ENCODE peak calls at places on chromosome 4, in eight cellular contexts. O, Y, D, H, T, Z, P and M are unnamed samples.

GRCh38 chr4:138192113-138192512 is 50.0 kb downstream of the SLC7A11 start:
- DNase-seq in D (no peak), Y (peak; percentile 8), O (no peak), Z (no peak), H (no peak), P (peak; percentile 40), T (no peak), M (no peak)

GRCh38 chr4:149914521-149915115 is 99.0 kb upstream of the IQCM start:
- DNase-seq in P (peak; percentile 65), H (no peak), T (peak; percentile 28), Z (no peak), Y (peak; percentile 41), O (no peak), D (peak; percentile 62), M (peak; percentile 45)

GRCh38 chr4:54213812-54214211 is 15.3 kb upstream of the PDGFRA start:
- DNase-seq in Z (no peak), O (no peak), T (no peak), P (no peak), H (no peak), D (no peak), Y (no peak), M (no peak)

GRCh38 chr4:118034061-118034785 is at the start of gene NDST3:
- DNase-seq in Y (peak; percentile 51), P (peak; percentile 62), H (no peak), D (peak; percentile 74), T (peak; percentile 6), O (no peak), Z (no peak), M (peak; percentile 23)

GRCh38 chr4:112532267-112532666 is 16.3 kb upstream of the NEUROG2 start:
- DNase-seq in Z (no peak), P (no peak), H (no peak), D (no peak), T (no peak), Y (no peak), O (no peak), M (no peak)

GRCh38 chr4:122606364-122607043 is 14.4 kb downstream of the IL21 start:
- DNase-seq in Z (no peak), T (no peak), D (peak; percentile 64), Y (no peak), P (no peak), H (no peak), O (no peak), M (no peak)

GRCh38 chr4:99811850-99812249 is 4.8 kb upstream of the DAPP1 start:
- DNase-seq in H (no peak), Y (no peak), P (peak; percentile 40), O (no peak), T (peak; percentile 12), Z (no peak), D (no peak), M (peak; percentile 22)

GRCh38 chr4:25881187-25881586 is 18.4 kb upstream of the SEL1L3 start:
- DNase-seq in H (no peak), O (no peak), P (no peak), Y (no peak), T (no peak), Z (no peak), D (no peak), M (no peak)

GRCh38 chr4:6926681-6927478 is 17.3 kb downstream of the TBC1D14 start:
- DNase-seq in H (peak; percentile 61), P (no peak), Y (no peak), T (no peak), D (no peak), O (no peak), Z (no peak), M (no peak)

GRCh38 chr4:3674479-3674851 is 91.7 kb upstream of the ADRA2C start:
- DNase-seq in Y (no peak), Z (no peak), T (no peak), O (no peak), H (no peak), P (no peak), D (no peak), M (no peak)

GRCh38 chr4:162497564-162498167 is 333.9 kb upstream of the FSTL5 start:
- DNase-seq in T (no peak), O (no peak), H (no peak), P (peak; percentile 24), D (no peak), Z (no peak), Y (peak; percentile 35), M (peak; percentile 33)

GRCh38 chr4:3441501-3442459 is at the start of gene HGFAC:
- DNase-seq in O (no peak), T (no peak), Y (no peak), D (no peak), H (no peak), Z (no peak), P (no peak), M (no peak)

GRCh38 chr4:70632028-70632427 is 3.5 kb downstream of the ENAM start:
- DNase-seq in Y (peak; percentile 64), H (no peak), P (peak; percentile 60), T (no peak), Z (no peak), O (no peak), D (no peak), M (no peak)

GRCh38 chr4:45317276-45317675 is 590.9 kb upstream of the GNPDA2 start:
- DNase-seq in Y (peak; percentile 4), D (no peak), P (no peak), Z (no peak), H (no peak), O (no peak), T (no peak), M (no peak)

GRCh38 chr4:125780159-125780558 is 465.4 kb downstream of the FAT4 start:
- DNase-seq in D (no peak), Y (no peak), T (no peak), P (no peak), H (no peak), O (no peak), Z (no peak), M (no peak)

GRCh38 chr4:144174401-144175067 is 34.0 kb upstream of the GYPA start:
- DNase-seq in O (no peak), Z (no peak), P (peak; percentile 77), H (no peak), D (no peak), Y (peak; percentile 28), T (no peak), M (peak; percentile 41)

GRCh38 chr4:2795558-2796260 is 2.8 kb downstream of the SH3BP2 start:
- DNase-seq in O (no peak), Z (no peak), P (no peak), T (no peak), D (no peak), Y (no peak), H (peak; percentile 17), M (no peak)

GRCh38 chr4:167578906-167579305 is 344.6 kb upstream of the SPOCK3 start:
- DNase-seq in D (no peak), T (no peak), P (no peak), Y (no peak), H (no peak), O (no peak), Z (no peak), M (no peak)

GRCh38 chr4:127741247-127741646 is 11.0 kb downstream of the SLC25A31 start:
- DNase-seq in D (no peak), H (no peak), O (no peak), P (no peak), Z (no peak), T (no peak), Y (no peak), M (no peak)

DNA sequence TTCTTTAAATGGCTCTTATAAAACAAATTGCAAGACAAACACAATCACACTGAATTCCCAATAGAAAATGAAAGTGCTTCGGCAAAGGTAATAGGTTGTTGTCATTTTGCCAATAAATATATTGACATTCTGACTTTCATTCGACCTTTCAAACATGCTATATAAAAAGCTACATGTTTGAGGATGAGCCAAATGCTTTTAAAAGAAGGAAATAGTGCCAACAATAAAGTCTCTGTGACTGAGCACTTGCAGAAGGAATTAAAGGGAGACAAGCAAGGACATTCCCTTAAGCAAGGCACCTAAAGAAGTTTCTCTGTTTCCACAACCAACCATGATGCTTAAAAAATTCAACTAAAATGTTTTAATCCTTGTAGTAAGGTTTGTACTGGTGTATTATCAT is 389.9 kb downstream of the PDGFC start:
- DNase-seq in T (no peak), P (peak; percentile 51), Y (no peak), D (no peak), Z (no peak), H (no peak), O (no peak), M (no peak)
- TF ChIP-seq CTCF in T (no peak), P (no peak), Y (no peak), D (no peak), Z (no peak), H (no peak), O (no peak), M (no peak)

GRCh38 chr4:85362550-85362949 is 112.4 kb upstream of the ARHGAP24 start:
- DNase-seq in D (no peak), O (no peak), H (no peak), P (no peak), Z (no peak), T (no peak), Y (no peak), M (no peak)
- TF ChIP-seq CTCF in D (no peak), O (no peak), H (no peak), P (no peak), Z (no peak), T (no peak), Y (no peak), M (no peak)

DNA sequence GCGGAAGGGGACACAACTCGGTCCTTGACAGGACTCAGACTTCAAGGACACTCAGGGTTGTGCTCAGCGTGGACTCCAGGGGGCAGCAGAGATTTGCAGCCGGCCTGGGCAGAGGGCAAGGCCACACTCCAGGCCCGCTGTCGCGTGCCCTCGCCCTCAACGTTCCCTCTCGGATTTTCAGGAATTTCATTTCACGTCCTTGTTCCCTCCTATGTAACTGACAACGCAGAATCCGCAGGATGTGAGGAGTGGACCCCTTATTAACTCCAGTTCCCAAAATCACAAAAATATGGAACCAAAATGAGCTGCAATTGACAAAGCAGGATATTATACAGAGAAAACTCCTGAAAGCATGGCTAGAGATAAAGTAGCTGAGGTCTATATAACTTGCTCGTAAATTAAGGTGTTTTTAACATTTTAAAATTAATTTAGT is 21.0 kb upstream of the DCTD start:
- DNase-seq in O (no peak), T (peak; percentile 71), D (peak; percentile 85), Z (no peak), P (peak; percentile 68), H (peak; percentile 66), Y (peak; percentile 68), M (peak; percentile 77)
- TF ChIP-seq CTCF in O (peak; percentile 68), T (peak; percentile 79), D (peak; percentile 96), Z (peak; percentile 59), P (peak; percentile 91), H (peak; percentile 85), Y (peak; percentile 95), M (peak; percentile 96)

DNA sequence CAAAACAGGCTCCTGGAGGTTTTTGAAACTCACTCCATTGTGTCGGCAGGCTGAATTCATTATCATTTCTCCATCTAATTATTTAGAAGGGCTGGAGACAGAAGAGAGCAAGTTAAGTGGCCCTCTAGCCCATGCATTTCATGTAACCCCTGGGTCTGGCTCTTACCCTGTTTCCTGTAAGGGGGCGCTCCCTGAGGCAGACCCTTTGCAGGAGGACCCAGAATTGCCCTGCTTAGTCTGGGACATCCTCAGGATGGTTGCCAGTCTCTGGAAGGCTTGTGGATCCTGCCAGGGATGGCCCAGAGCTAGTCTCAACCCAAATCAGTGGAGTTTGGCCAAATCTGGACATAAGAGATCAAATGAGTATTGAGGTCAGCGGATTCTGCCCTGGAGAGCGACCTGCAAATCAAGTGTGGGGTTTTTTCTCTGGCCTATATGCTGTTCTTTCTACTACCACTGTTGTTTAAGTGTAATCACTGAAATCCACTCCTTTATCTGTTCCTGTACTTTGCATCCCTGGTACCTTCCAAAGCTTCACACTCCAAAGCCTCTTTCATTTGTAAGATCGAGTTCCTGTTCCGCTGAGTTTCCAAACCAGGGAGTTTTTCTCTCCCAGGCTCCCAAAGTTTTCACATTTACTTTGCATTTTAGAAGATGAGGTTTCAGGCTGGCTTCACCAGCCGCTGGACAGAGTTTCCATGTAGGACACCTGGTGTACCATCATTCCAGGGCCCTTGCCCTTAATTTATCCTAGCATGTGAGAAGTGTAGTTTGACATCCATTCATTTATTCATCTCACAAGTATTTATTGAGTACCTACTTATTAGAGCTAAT is 6.3 kb downstream of the KLF3 start:
- DNase-seq in Z (no peak), Y (no peak), H (no peak), T (no peak), O (no peak), P (peak; percentile 21), D (peak; percentile 42), M (no peak)
- TF ChIP-seq CTCF in Z (no peak), Y (no peak), H (no peak), T (no peak), O (no peak), P (no peak), D (peak; percentile 25), M (no peak)